ENCODE peak calls at places on chromosomes 11 and 22, in ten cellular contexts. T is EH; Z is neuronal stem cell; V is SK-MEL-5; X is PC-9; E is mesendoderm; Q is CD4-positive, CD25-positive, alpha-beta regulatory T cell; U is transverse colon; H is EL; G is globus pallidus. C is an unnamed sample.

GRCh38 chr11:86179646-86180064 is 64.9 kb upstream of the EED start:
- DNase-seq in V (no peak), H (no peak), T (no peak), X (no peak), U (no peak), Z (no peak), G (no peak), Q (no peak), E (no peak), C (no peak)

GRCh38 chr11:76918941-76919386 is 58.2 kb downstream of the ACER3 start:
- DNase-seq in T (peak), H (peak), X (peak), G (peak), V (peak), Q (no peak), U (peak), E (peak), Z (peak), C (peak)

GRCh38 chr22:41682033-41682807 is 6.4 kb downstream of the SNU13 start:
- DNase-seq in Z (peak), V (peak), Q (peak), H (peak), T (peak), U (peak), X (peak), G (peak), E (peak), C (peak)

GRCh38 chr11:1825785-1826451 is 8.9 kb upstream of the SYT8 start:
- DNase-seq in V (no peak), G (no peak), T (no peak), Q (no peak), X (no peak), U (no peak), Z (no peak), H (no peak), E (no peak), C (no peak)

GRCh38 chr11:69008774-69009440 is 4.1 kb downstream of the MRGPRF start:
- DNase-seq in V (peak), U (peak), Z (no peak), G (no peak), E (peak), Q (no peak), X (peak), T (peak), H (peak), C (no peak)

GRCh38 chr22:32801436-32802290 is at the start of gene TIMP3:
- DNase-seq in Z (peak), Q (no peak), H (peak), V (peak), T (peak), U (peak), G (peak), E (peak), X (peak), C (peak)

GRCh38 chr22:20803696-20804324 is 29.9 kb downstream of the SERPIND1 start:
- DNase-seq in G (no peak), X (peak), U (peak), H (peak), Z (peak), E (peak), T (peak), V (peak), Q (no peak), C (peak)

GRCh38 chr11:2762031-2762380 is 62.2 kb upstream of the KCNQ1OT1 start:
- DNase-seq in Z (no peak), E (no peak), T (no peak), G (no peak), U (no peak), Q (no peak), H (no peak), V (no peak), X (no peak), C (no peak)

GRCh38 chr11:61855939-61856730 is 28.0 kb downstream of the FADS2 start:
- DNase-seq in X (no peak), Q (no peak), E (no peak), Z (no peak), U (no peak), H (no peak), V (no peak), T (no peak), G (no peak), C (peak)

GRCh38 chr11:68120212-68121066 is 749 bp downstream of the CHKA start:
- DNase-seq in T (peak), E (peak), Z (peak), X (peak), Q (peak), U (peak), G (peak), V (peak), H (peak), C (no peak)

GRCh38 chr22:48104102-48104738 is 1341.8 kb downstream of the TBC1D22A start:
- DNase-seq in T (no peak), V (no peak), E (no peak), H (no peak), G (no peak), Z (no peak), X (no peak), Q (no peak), U (no peak), C (no peak)

GRCh38 chr22:19607198-19608113 is 83.2 kb upstream of the CLDN5 start:
- DNase-seq in X (no peak), Q (no peak), G (no peak), E (no peak), Z (no peak), H (no peak), T (no peak), V (no peak), U (peak), C (peak)

GRCh38 chr22:44525872-44526271 is 27.8 kb upstream of the RTL6 start:
- DNase-seq in H (no peak), Z (no peak), T (no peak), V (no peak), X (no peak), U (no peak), Q (no peak), G (no peak), E (no peak), C (no peak)

GRCh38 chr22:34976474-34976873 is 89.5 kb upstream of the ISX start:
- DNase-seq in X (no peak), T (no peak), E (no peak), U (no peak), Z (no peak), V (no peak), G (no peak), Q (no peak), H (no peak), C (no peak)

GRCh38 chr11:61037694-61038093 is 64.6 kb upstream of the CD5 start:
- DNase-seq in G (no peak), Z (no peak), Q (no peak), V (peak), U (no peak), E (no peak), H (peak), T (peak), X (no peak), C (peak)

GRCh38 chr11:22510741-22511140 is 114.9 kb downstream of the FANCF start:
- DNase-seq in T (no peak), H (no peak), Z (no peak), U (no peak), E (no peak), G (no peak), Q (no peak), X (no peak), V (no peak), C (no peak)

GRCh38 chr11:40819230-40819629 is 640.2 kb downstream of the LRRC4C start:
- DNase-seq in V (no peak), Q (no peak), G (no peak), H (no peak), T (no peak), U (no peak), E (peak), Z (no peak), X (no peak), C (no peak)

GRCh38 chr11:43835104-43835503 is 45.5 kb upstream of the ALKBH3 start:
- DNase-seq in Z (peak), Q (no peak), X (no peak), G (no peak), U (no peak), T (no peak), H (no peak), V (peak), E (no peak), C (peak)

GRCh38 chr11:100739636-100740035 is 52.5 kb downstream of the ARHGAP42 start:
- DNase-seq in E (peak), G (no peak), Z (no peak), V (peak), H (peak), Q (no peak), X (peak), U (no peak), T (peak), C (no peak)

GRCh38 chr22:24037851-24038765 is 27.0 kb downstream of the CABIN1 start:
- DNase-seq in T (no peak), H (no peak), G (no peak), E (no peak), Z (no peak), V (peak), U (no peak), Q (no peak), X (no peak), C (no peak)

GRCh38 chr22:23240639-23241389 is 60.5 kb downstream of the BCR start:
- DNase-seq in Z (no peak), Q (no peak), X (no peak), V (peak), U (no peak), G (no peak), H (no peak), E (peak), T (peak), C (no peak)

GRCh38 chr11:58466293-58466692 is 24.3 kb upstream of the OR5B12 start:
- DNase-seq in G (no peak), X (no peak), E (no peak), Z (no peak), U (no peak), H (peak), V (no peak), T (peak), Q (no peak), C (no peak)

GRCh38 chr11:118841469-118842222 is 42.0 kb upstream of the CXCR5 start:
- DNase-seq in V (no peak), Q (no peak), X (no peak), E (no peak), H (no peak), Z (no peak), T (no peak), U (peak), G (no peak), C (no peak)

GRCh38 chr22:50009251-50009650 is 3.3 kb downstream of the IL17REL start:
- DNase-seq in T (no peak), Z (no peak), Q (no peak), H (no peak), G (no peak), E (no peak), X (no peak), U (peak), V (no peak), C (no peak)

GRCh38 chr22:20315337-20316216 is 4.3 kb downstream of the DGCR6L start:
- DNase-seq in Z (no peak), Q (no peak), E (no peak), V (no peak), X (no peak), T (no peak), U (peak), G (no peak), H (no peak), C (no peak)

GRCh38 chr11:133386262-133386661 is 146.0 kb downstream of the OPCML start:
- DNase-seq in U (no peak), H (no peak), T (no peak), X (no peak), Z (no peak), G (no peak), Q (no peak), E (no peak), V (no peak), C (no peak)

GRCh38 chr11:63769719-63770443 is 1.3 kb upstream of the ZFTA start:
- DNase-seq in X (no peak), Q (no peak), T (peak), Z (peak), V (no peak), H (no peak), U (no peak), G (no peak), E (no peak), C (peak)

GRCh38 chr22:23182289-23183106 is 2.2 kb downstream of the BCR start:
- DNase-seq in G (no peak), X (peak), V (no peak), H (no peak), Q (no peak), T (peak), U (no peak), E (peak), Z (no peak), C (peak)

GRCh38 chr22:40450651-40451050 is 80.3 kb downstream of the SGSM3 start:
- DNase-seq in E (no peak), G (no peak), Q (no peak), X (no peak), H (no peak), U (no peak), Z (no peak), T (no peak), V (no peak), C (no peak)